ENCODE peak calls at places on chromosomes 16 and 17, in five cellular contexts. One of them, this sample, is unnamed.

GRCh38 chr16:20889625-20890275 is 10.4 kb downstream of the DCUN1D3 start:
- DNase-seq in H9: no peak
- DNase-seq in neuronal stem cell: no peak
- DNase-seq in H1: no peak
- DNase-seq in trophoblast cell: no peak
- DNase-seq in this sample: no peak

GRCh38 chr16:25135239-25135878 is 23.8 kb downstream of the LCMT1 start:
- DNase-seq in neuronal stem cell: no peak
- DNase-seq in trophoblast cell: peak
- DNase-seq in H1: no peak
- DNase-seq in H9: no peak
- DNase-seq in this sample: peak

GRCh38 chr17:51260960-51261958 is 913 bp downstream of the UTP18 start:
- DNase-seq in neuronal stem cell: peak
- DNase-seq in H1: peak
- DNase-seq in trophoblast cell: peak
- DNase-seq in H9: peak
- DNase-seq in this sample: peak

GRCh38 chr16:85573696-85574641 is 39.2 kb upstream of the GSE1 start:
- DNase-seq in trophoblast cell: peak
- DNase-seq in H9: no peak
- DNase-seq in H1: no peak
- DNase-seq in neuronal stem cell: no peak
- DNase-seq in this sample: peak

GRCh38 chr17:10042589-10043244 is 137.6 kb upstream of the RCVRN start:
- DNase-seq in H1: no peak
- DNase-seq in trophoblast cell: no peak
- DNase-seq in H9: no peak
- DNase-seq in neuronal stem cell: no peak
- DNase-seq in this sample: no peak

GRCh38 chr17:56297142-56297541 is 143.9 kb downstream of the ANKFN1 start:
- DNase-seq in H9: peak
- DNase-seq in neuronal stem cell: no peak
- DNase-seq in trophoblast cell: no peak
- DNase-seq in H1: no peak
- DNase-seq in this sample: no peak

GRCh38 chr16:50744911-50745310 is 3.0 kb downstream of the CYLD start:
- DNase-seq in neuronal stem cell: no peak
- DNase-seq in H9: no peak
- DNase-seq in trophoblast cell: no peak
- DNase-seq in H1: no peak
- DNase-seq in this sample: no peak

GRCh38 chr16:4172070-4172469 is 55.8 kb upstream of the ADCY9 start:
- DNase-seq in H1: no peak
- DNase-seq in H9: no peak
- DNase-seq in neuronal stem cell: no peak
- DNase-seq in trophoblast cell: peak
- DNase-seq in this sample: peak

GRCh38 chr16:84041881-84042280 is 714 bp downstream of the SLC38A8 start:
- DNase-seq in neuronal stem cell: no peak
- DNase-seq in H9: no peak
- DNase-seq in H1: no peak
- DNase-seq in trophoblast cell: no peak
- DNase-seq in this sample: no peak

GRCh38 chr16:72626623-72627022 is 421.3 kb downstream of the ZFHX3 start:
- DNase-seq in neuronal stem cell: no peak
- DNase-seq in H1: no peak
- DNase-seq in trophoblast cell: no peak
- DNase-seq in H9: no peak
- DNase-seq in this sample: no peak

GRCh38 chr17:29590261-29590978 is 972 bp upstream of the GIT1 start:
- DNase-seq in trophoblast cell: no peak
- DNase-seq in H1: peak
- DNase-seq in H9: no peak
- DNase-seq in neuronal stem cell: no peak
- DNase-seq in this sample: peak

GRCh38 chr17:68539536-68540469 is 27.6 kb downstream of the PRKAR1A start:
- DNase-seq in H1: no peak
- DNase-seq in trophoblast cell: peak
- DNase-seq in neuronal stem cell: peak
- DNase-seq in H9: peak
- DNase-seq in this sample: no peak

GRCh38 chr17:78665952-78666920 is 89.0 kb upstream of the DNAH17 start:
- DNase-seq in neuronal stem cell: no peak
- DNase-seq in H9: no peak
- DNase-seq in H1: no peak
- DNase-seq in trophoblast cell: peak
- DNase-seq in this sample: no peak

GRCh38 chr17:7383742-7384488 is 3.0 kb downstream of the TNK1 start:
- DNase-seq in H9: peak
- DNase-seq in H1: peak
- DNase-seq in neuronal stem cell: no peak
- DNase-seq in trophoblast cell: peak
- DNase-seq in this sample: peak

GRCh38 chr16:679808-680624 is at the start of gene STUB1:
- DNase-seq in trophoblast cell: peak
- DNase-seq in H9: peak
- DNase-seq in neuronal stem cell: peak
- DNase-seq in H1: peak
- DNase-seq in this sample: peak

GRCh38 chr16:87006789-87007745 is 310.1 kb downstream of the C16orf95 start:
- DNase-seq in neuronal stem cell: no peak
- DNase-seq in H9: no peak
- DNase-seq in H1: no peak
- DNase-seq in trophoblast cell: no peak
- DNase-seq in this sample: no peak

GRCh38 chr16:21159281-21159951 is 942 bp downstream of the LDAF1 start:
- DNase-seq in trophoblast cell: peak
- DNase-seq in H1: peak
- DNase-seq in neuronal stem cell: peak
- DNase-seq in H9: peak
- DNase-seq in this sample: peak

GRCh38 chr16:67811899-67812298 is 5.2 kb downstream of the TSNAXIP1 start:
- DNase-seq in H9: no peak
- DNase-seq in trophoblast cell: no peak
- DNase-seq in neuronal stem cell: no peak
- DNase-seq in H1: no peak
- DNase-seq in this sample: no peak

GRCh38 chr16:67814567-67814966 is 7.9 kb downstream of the TSNAXIP1 start:
- DNase-seq in neuronal stem cell: no peak
- DNase-seq in H9: no peak
- DNase-seq in trophoblast cell: no peak
- DNase-seq in H1: no peak
- DNase-seq in this sample: no peak
- H2BK12ac ChIP-seq in neuronal stem cell: no peak
- H2BK12ac ChIP-seq in H9: no peak
- H2BK12ac ChIP-seq in trophoblast cell: no peak
- H2BK12ac ChIP-seq in H1: no peak
- H2BK12ac ChIP-seq in this sample: no peak

GRCh38 chr17:63918305-63918704 is 334 bp downstream of the GH1 start:
- DNase-seq in H9: peak
- DNase-seq in H1: peak
- DNase-seq in neuronal stem cell: no peak
- DNase-seq in trophoblast cell: no peak
- DNase-seq in this sample: no peak

GRCh38 chr17:63917646-63918045 is 993 bp downstream of the GH1 start:
- DNase-seq in H9: peak
- DNase-seq in H1: no peak
- DNase-seq in neuronal stem cell: no peak
- DNase-seq in trophoblast cell: no peak
- DNase-seq in this sample: no peak

GRCh38 chr17:63914471-63914870 is 3.4 kb upstream of the CSHL1 start:
- DNase-seq in H9: no peak
- DNase-seq in neuronal stem cell: no peak
- DNase-seq in trophoblast cell: no peak
- DNase-seq in H1: no peak
- DNase-seq in this sample: no peak

GRCh38 chr17:63919311-63919723 is 678 bp upstream of the GH1 start:
- DNase-seq in H1: peak
- DNase-seq in neuronal stem cell: peak
- DNase-seq in trophoblast cell: peak
- DNase-seq in H9: peak
- DNase-seq in this sample: peak

GRCh38 chr17:63916566-63917185 is 2.0 kb downstream of the GH1 start:
- DNase-seq in neuronal stem cell: no peak
- DNase-seq in trophoblast cell: no peak
- DNase-seq in H9: no peak
- DNase-seq in H1: no peak
- DNase-seq in this sample: no peak
- H2BK12ac ChIP-seq in neuronal stem cell: no peak
- H2BK12ac ChIP-seq in trophoblast cell: no peak
- H2BK12ac ChIP-seq in H9: no peak
- H2BK12ac ChIP-seq in H1: no peak
- H2BK12ac ChIP-seq in this sample: no peak

GRCh38 chr17:45425984-45426413 is 6.7 kb downstream of the ARHGAP27 start:
- DNase-seq in trophoblast cell: no peak
- DNase-seq in H9: peak
- DNase-seq in neuronal stem cell: no peak
- DNase-seq in H1: no peak
- DNase-seq in this sample: no peak

GRCh38 chr17:45424769-45425124 is 7.9 kb downstream of the ARHGAP27 start:
- DNase-seq in neuronal stem cell: no peak
- DNase-seq in H9: no peak
- DNase-seq in H1: no peak
- DNase-seq in trophoblast cell: no peak
- DNase-seq in this sample: no peak

GRCh38 chr17:45423936-45424335 is 8.7 kb downstream of the ARHGAP27 start:
- DNase-seq in H1: no peak
- DNase-seq in trophoblast cell: no peak
- DNase-seq in neuronal stem cell: no peak
- DNase-seq in H9: no peak
- DNase-seq in this sample: no peak

GRCh38 chr17:45425125-45425983 is 7.3 kb downstream of the ARHGAP27 start:
- DNase-seq in H1: peak
- DNase-seq in trophoblast cell: peak
- DNase-seq in neuronal stem cell: no peak
- DNase-seq in H9: peak
- DNase-seq in this sample: peak

DNA sequence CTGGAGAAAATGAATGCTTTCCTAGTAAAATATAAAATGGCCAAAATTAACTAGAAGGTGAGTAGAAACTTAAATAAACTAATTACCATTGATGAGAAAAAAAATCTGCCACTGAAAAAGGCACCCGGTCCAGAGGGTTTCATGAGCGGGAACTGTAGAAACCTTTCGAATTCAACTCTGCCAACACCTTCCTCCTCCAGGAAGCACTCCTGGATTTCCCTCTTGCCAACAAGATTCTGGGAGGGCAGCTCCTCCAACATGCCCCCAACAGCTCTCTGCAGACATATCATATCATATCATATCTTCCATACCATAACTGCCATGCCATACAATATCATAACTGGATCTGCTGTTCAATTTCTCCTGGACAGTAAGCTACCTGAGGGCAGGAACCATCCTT is 9.4 kb downstream of the ARHGAP27 start:
- DNase-seq in trophoblast cell: no peak
- DNase-seq in H9: no peak
- DNase-seq in neuronal stem cell: no peak
- DNase-seq in H1: no peak
- DNase-seq in this sample: no peak
- H2BK12ac ChIP-seq in trophoblast cell: no peak
- H2BK12ac ChIP-seq in H9: no peak
- H2BK12ac ChIP-seq in neuronal stem cell: no peak
- H2BK12ac ChIP-seq in H1: no peak
- H2BK12ac ChIP-seq in this sample: no peak

GRCh38 chr16:3026609-3027487 is 3.0 kb downstream of the THOC6 start:
- DNase-seq in H1: peak
- DNase-seq in H9: peak
- DNase-seq in neuronal stem cell: no peak
- DNase-seq in trophoblast cell: no peak
- DNase-seq in this sample: no peak
- H2BK12ac ChIP-seq in H1: no peak
- H2BK12ac ChIP-seq in H9: no peak
- H2BK12ac ChIP-seq in neuronal stem cell: no peak
- H2BK12ac ChIP-seq in trophoblast cell: no peak
- H2BK12ac ChIP-seq in this sample: no peak

DNA sequence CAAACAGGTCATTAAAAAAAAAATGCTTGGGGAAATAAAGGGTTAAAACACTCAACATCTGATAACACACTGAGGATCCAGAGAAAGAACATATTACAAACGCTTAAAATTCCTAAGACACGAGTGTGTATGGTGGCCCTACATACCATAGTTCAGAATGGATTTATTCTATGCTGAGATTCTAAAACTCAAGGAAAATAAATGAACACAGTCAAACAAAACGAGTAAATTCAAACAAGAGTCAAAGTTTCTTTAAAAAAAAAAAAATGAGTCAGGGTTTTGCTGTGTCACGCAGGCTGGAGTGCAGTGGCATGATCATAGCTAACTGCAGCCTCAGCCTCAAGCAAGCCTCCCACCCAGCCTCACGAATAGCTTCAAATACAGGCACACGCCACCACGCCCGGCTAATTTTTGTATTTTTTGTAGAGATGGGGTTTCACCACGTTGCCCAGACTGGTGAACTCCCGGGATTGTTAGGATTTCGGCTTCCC is 17.4 kb downstream of the CRK start:
- DNase-seq in H9: no peak
- DNase-seq in H1: no peak
- DNase-seq in neuronal stem cell: no peak
- DNase-seq in trophoblast cell: peak
- DNase-seq in this sample: peak
- H2BK12ac ChIP-seq in H9: no peak
- H2BK12ac ChIP-seq in H1: no peak
- H2BK12ac ChIP-seq in neuronal stem cell: no peak
- H2BK12ac ChIP-seq in trophoblast cell: no peak
- H2BK12ac ChIP-seq in this sample: no peak

GRCh38 chr17:39666231-39666600 is 1.1 kb downstream of the TCAP start:
- DNase-seq in H1: no peak
- DNase-seq in trophoblast cell: no peak
- DNase-seq in neuronal stem cell: no peak
- DNase-seq in H9: no peak
- DNase-seq in this sample: no peak
- H2BK12ac ChIP-seq in H1: peak
- H2BK12ac ChIP-seq in trophoblast cell: no peak
- H2BK12ac ChIP-seq in neuronal stem cell: peak
- H2BK12ac ChIP-seq in H9: no peak
- H2BK12ac ChIP-seq in this sample: no peak

DNA sequence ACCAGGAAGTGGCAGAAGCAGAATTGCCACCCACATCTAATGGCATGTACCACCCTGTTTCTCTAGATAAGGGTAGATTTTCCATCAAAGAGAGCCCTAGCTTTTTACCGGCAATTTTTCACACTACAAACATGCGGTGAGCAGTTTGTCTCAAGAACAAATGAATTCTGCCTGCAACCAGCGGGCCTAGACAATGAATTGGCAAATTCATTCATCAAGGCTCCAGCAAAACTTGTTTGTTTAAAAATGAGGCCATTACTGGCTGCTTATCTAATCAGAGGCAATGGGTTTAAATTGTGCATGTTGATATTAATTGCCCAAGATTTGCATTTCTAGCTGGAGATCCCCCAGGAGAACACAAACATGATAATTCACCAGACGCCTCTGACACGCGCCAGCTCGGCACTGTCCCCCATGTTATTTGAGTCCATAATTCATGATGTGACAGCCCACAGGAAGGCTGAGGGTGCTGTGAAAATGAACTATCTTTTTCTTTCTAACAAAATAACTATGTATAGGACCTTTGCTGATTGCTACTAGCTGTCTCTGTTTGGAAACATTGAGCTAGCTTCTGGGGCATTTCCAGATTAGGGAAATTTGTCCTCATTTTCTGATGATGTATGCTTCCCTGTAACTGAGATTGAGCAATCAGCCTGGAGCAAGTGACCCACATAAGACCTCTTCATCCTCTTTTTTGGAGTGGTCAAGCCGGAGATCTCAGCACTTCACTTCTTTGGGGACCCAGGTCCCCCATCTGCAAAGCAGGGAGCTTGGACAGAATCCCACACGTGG is 80.8 kb downstream of the CNGB1 start:
- DNase-seq in H9: no peak
- DNase-seq in H1: no peak
- DNase-seq in neuronal stem cell: no peak
- DNase-seq in trophoblast cell: no peak
- DNase-seq in this sample: peak
- H2BK12ac ChIP-seq in H9: no peak
- H2BK12ac ChIP-seq in H1: no peak
- H2BK12ac ChIP-seq in neuronal stem cell: no peak
- H2BK12ac ChIP-seq in trophoblast cell: no peak
- H2BK12ac ChIP-seq in this sample: no peak

This sample was measured in mesenchymal stem cell.